ENCODE peak calls at places on chromosome 20, in seven cellular contexts. One of them, this sample, is unnamed.

GRCh38 chr20:23433628-23434027 is 5.9 kb upstream of the CSTL1 start:
- DNase-seq in HCT116: no peak
- DNase-seq in fibroblast of villous mesenchyme: no peak
- DNase-seq in hepatocyte: no peak
- DNase-seq in A549: no peak
- DNase-seq in neural progenitor cell: no peak
- DNase-seq in body of pancreas: no peak
- DNase-seq in this sample: no peak

GRCh38 chr20:43229696-43230095 is 40.0 kb upstream of the PTPRT start:
- DNase-seq in neural progenitor cell: no peak
- DNase-seq in A549: no peak
- DNase-seq in HCT116: no peak
- DNase-seq in fibroblast of villous mesenchyme: no peak
- DNase-seq in hepatocyte: no peak
- DNase-seq in body of pancreas: no peak
- DNase-seq in this sample: no peak

GRCh38 chr20:18324596-18325089 is 36.3 kb downstream of the ZNF133 start:
- DNase-seq in A549: no peak
- DNase-seq in hepatocyte: no peak
- DNase-seq in HCT116: no peak
- DNase-seq in fibroblast of villous mesenchyme: no peak
- DNase-seq in neural progenitor cell: no peak
- DNase-seq in body of pancreas: no peak
- DNase-seq in this sample: no peak

GRCh38 chr20:25356294-25356933 is 34.2 kb downstream of the ABHD12 start:
- DNase-seq in body of pancreas: peak
- DNase-seq in A549: no peak
- DNase-seq in fibroblast of villous mesenchyme: no peak
- DNase-seq in HCT116: no peak
- DNase-seq in neural progenitor cell: peak
- DNase-seq in hepatocyte: no peak
- DNase-seq in this sample: no peak

GRCh38 chr20:11373391-11373790 is 544.3 kb upstream of the BTBD3 start:
- DNase-seq in HCT116: no peak
- DNase-seq in body of pancreas: no peak
- DNase-seq in fibroblast of villous mesenchyme: no peak
- DNase-seq in hepatocyte: peak
- DNase-seq in A549: no peak
- DNase-seq in neural progenitor cell: no peak
- DNase-seq in this sample: peak

GRCh38 chr20:63625771-63626423 is 1.0 kb downstream of the GMEB2 start:
- DNase-seq in hepatocyte: peak
- DNase-seq in A549: no peak
- DNase-seq in body of pancreas: no peak
- DNase-seq in fibroblast of villous mesenchyme: peak
- DNase-seq in neural progenitor cell: peak
- DNase-seq in HCT116: no peak
- DNase-seq in this sample: peak

GRCh38 chr20:6613280-6613861 is 154.1 kb upstream of the BMP2 start:
- DNase-seq in body of pancreas: no peak
- DNase-seq in fibroblast of villous mesenchyme: no peak
- DNase-seq in A549: no peak
- DNase-seq in neural progenitor cell: no peak
- DNase-seq in HCT116: no peak
- DNase-seq in hepatocyte: no peak
- DNase-seq in this sample: no peak

GRCh38 chr20:49568491-49569151 is 684 bp upstream of the PTGIS start:
- DNase-seq in hepatocyte: peak
- DNase-seq in HCT116: no peak
- DNase-seq in A549: no peak
- DNase-seq in body of pancreas: no peak
- DNase-seq in neural progenitor cell: peak
- DNase-seq in fibroblast of villous mesenchyme: peak
- DNase-seq in this sample: peak

GRCh38 chr20:16392346-16392745 is 180.9 kb downstream of the KIF16B start:
- DNase-seq in body of pancreas: no peak
- DNase-seq in fibroblast of villous mesenchyme: no peak
- DNase-seq in neural progenitor cell: no peak
- DNase-seq in A549: no peak
- DNase-seq in HCT116: no peak
- DNase-seq in hepatocyte: no peak
- DNase-seq in this sample: no peak

GRCh38 chr20:51221791-51222408 is 199.0 kb upstream of the KCNG1 start:
- DNase-seq in neural progenitor cell: peak
- DNase-seq in HCT116: peak
- DNase-seq in A549: no peak
- DNase-seq in body of pancreas: no peak
- DNase-seq in hepatocyte: peak
- DNase-seq in fibroblast of villous mesenchyme: peak
- DNase-seq in this sample: peak

GRCh38 chr20:24745206-24745605 is 203.9 kb upstream of the CST7 start:
- DNase-seq in fibroblast of villous mesenchyme: no peak
- DNase-seq in A549: no peak
- DNase-seq in HCT116: no peak
- DNase-seq in body of pancreas: no peak
- DNase-seq in neural progenitor cell: no peak
- DNase-seq in hepatocyte: no peak
- DNase-seq in this sample: no peak

DNA sequence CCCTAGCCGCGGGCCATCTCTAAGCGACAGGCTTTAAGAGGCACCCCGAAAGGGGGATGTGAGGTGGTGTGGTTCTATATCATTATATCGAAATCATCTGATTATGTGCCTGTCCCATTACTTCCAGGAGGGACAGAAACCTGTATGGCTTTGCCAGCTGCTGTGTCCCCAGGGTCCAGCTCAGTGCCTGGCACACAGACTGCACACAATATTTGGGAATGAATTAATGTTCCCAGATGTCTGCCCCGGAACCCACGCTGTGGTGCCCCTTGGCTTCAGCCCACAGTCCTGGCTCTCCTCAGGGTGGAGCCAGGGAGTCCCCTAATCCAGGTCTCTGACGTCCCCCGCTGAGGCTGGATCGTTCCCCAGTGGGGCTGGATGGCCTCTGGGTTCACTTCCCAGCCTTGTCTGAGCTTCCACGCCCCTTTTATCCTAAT is 8.9 kb upstream of the AHCY start:
- DNase-seq in fibroblast of villous mesenchyme: no peak
- DNase-seq in HCT116: no peak
- DNase-seq in hepatocyte: peak
- DNase-seq in body of pancreas: no peak
- DNase-seq in A549: no peak
- DNase-seq in neural progenitor cell: peak
- DNase-seq in this sample: no peak
- H3K4me3 ChIP-seq in fibroblast of villous mesenchyme: no peak
- H3K4me3 ChIP-seq in HCT116: peak
- H3K4me3 ChIP-seq in hepatocyte: no peak
- H3K4me3 ChIP-seq in body of pancreas: no peak
- H3K4me3 ChIP-seq in A549: peak
- H3K4me3 ChIP-seq in neural progenitor cell: peak
- H3K4me3 ChIP-seq in this sample: no peak

GRCh38 chr20:2872304-2873009 is 824 bp upstream of the PTPRA start:
- DNase-seq in fibroblast of villous mesenchyme: peak
- DNase-seq in body of pancreas: peak
- DNase-seq in hepatocyte: peak
- DNase-seq in neural progenitor cell: peak
- DNase-seq in HCT116: no peak
- DNase-seq in A549: peak
- DNase-seq in this sample: peak
- TF ChIP-seq CTCF in fibroblast of villous mesenchyme: peak
- TF ChIP-seq CTCF in body of pancreas: peak
- TF ChIP-seq CTCF in hepatocyte: peak
- TF ChIP-seq CTCF in neural progenitor cell: peak
- TF ChIP-seq CTCF in HCT116: no peak
- TF ChIP-seq CTCF in A549: peak
- TF ChIP-seq CTCF in this sample: peak

DNA sequence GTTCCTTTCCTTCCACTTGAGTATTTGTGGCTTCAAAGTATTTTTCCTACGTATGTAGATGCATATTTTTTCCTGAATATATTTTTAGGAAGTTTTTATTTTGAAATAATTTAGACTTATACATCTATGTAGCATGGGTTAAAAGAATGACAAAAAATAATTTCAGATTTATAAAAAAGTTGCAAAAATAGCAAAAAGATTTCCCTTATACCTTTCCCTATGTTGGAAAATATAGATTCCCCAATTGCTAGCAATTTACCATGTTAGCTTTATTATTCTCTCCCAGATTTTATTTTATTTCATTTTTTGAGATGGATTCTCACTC is 69.8 kb downstream of the SCAND1 start:
- DNase-seq in A549: no peak
- DNase-seq in hepatocyte: no peak
- DNase-seq in neural progenitor cell: no peak
- DNase-seq in fibroblast of villous mesenchyme: no peak
- DNase-seq in HCT116: no peak
- DNase-seq in body of pancreas: no peak
- DNase-seq in this sample: no peak
- H3K4me3 ChIP-seq in A549: peak
- H3K4me3 ChIP-seq in hepatocyte: no peak
- H3K4me3 ChIP-seq in neural progenitor cell: no peak
- H3K4me3 ChIP-seq in fibroblast of villous mesenchyme: peak
- H3K4me3 ChIP-seq in HCT116: peak
- H3K4me3 ChIP-seq in body of pancreas: no peak
- H3K4me3 ChIP-seq in this sample: peak

GRCh38 chr20:1881240-1881835 is 13.9 kb upstream of the SIRPA start:
- DNase-seq in neural progenitor cell: no peak
- DNase-seq in HCT116: no peak
- DNase-seq in hepatocyte: no peak
- DNase-seq in A549: no peak
- DNase-seq in body of pancreas: peak
- DNase-seq in fibroblast of villous mesenchyme: no peak
- DNase-seq in this sample: no peak
- TF ChIP-seq CTCF in neural progenitor cell: no peak
- TF ChIP-seq CTCF in HCT116: no peak
- TF ChIP-seq CTCF in hepatocyte: no peak
- TF ChIP-seq CTCF in A549: no peak
- TF ChIP-seq CTCF in body of pancreas: peak
- TF ChIP-seq CTCF in fibroblast of villous mesenchyme: no peak
- TF ChIP-seq CTCF in this sample: no peak

DNA sequence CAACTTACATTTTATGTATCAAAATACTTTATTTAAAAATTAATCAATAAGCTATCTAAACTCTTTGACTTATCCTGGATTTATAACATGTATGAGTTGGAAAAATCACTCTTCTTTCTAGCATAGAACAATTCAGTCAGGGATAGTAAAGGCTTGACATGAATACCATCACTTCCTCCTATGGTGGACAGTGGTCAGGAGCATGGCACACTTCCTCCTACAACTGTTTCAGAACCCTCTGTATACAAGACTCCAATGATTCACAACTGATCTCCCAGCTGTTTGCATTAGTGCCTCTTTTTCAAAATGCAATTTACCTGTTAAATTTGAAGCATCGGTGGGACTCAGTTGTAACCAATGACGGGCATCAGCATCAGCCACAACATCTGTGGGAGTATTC is 129.7 kb downstream of the RALGAPA2 start:
- DNase-seq in fibroblast of villous mesenchyme: no peak
- DNase-seq in A549: no peak
- DNase-seq in HCT116: no peak
- DNase-seq in neural progenitor cell: no peak
- DNase-seq in body of pancreas: no peak
- DNase-seq in hepatocyte: no peak
- DNase-seq in this sample: no peak
- H3K4me3 ChIP-seq in fibroblast of villous mesenchyme: no peak
- H3K4me3 ChIP-seq in A549: no peak
- H3K4me3 ChIP-seq in HCT116: no peak
- H3K4me3 ChIP-seq in neural progenitor cell: no peak
- H3K4me3 ChIP-seq in body of pancreas: no peak
- H3K4me3 ChIP-seq in hepatocyte: no peak
- H3K4me3 ChIP-seq in this sample: no peak

DNA sequence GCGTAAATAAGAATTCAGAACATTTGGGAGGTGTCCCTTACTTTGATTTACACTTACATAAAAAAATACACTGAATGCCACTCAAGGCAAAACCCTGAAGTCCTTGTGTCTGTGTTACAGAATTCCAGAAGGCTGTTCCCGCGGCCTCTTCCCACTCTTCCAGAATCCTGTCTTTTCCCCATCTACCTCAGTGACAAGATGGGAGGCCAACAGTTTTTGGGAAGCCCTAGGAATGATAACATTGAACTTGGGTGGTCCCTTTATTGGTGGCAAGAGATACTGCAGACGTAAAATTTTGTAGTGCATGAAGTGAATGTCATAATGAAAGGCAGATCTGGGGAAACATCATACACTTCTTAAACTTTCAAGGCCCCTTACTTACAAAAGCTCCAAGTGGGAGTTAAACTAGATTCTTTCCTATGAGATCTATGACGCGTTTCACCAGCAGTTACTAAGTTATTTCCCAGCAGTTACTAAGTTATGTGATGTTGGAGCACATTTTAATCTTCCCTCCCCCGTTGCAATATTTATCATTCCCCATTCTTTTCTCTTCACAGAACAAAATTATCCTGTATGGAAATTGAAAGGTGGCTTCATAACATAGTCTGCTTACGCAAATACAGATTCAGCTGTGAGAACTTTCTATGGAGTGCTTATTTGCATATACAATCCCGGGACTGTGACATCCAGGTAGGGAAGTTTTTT is 79.5 kb downstream of the BCAS1 start:
- DNase-seq in neural progenitor cell: no peak
- DNase-seq in fibroblast of villous mesenchyme: no peak
- DNase-seq in body of pancreas: no peak
- DNase-seq in HCT116: no peak
- DNase-seq in A549: no peak
- DNase-seq in hepatocyte: no peak
- DNase-seq in this sample: peak
- TF ChIP-seq CTCF in neural progenitor cell: no peak
- TF ChIP-seq CTCF in fibroblast of villous mesenchyme: no peak
- TF ChIP-seq CTCF in body of pancreas: no peak
- TF ChIP-seq CTCF in HCT116: no peak
- TF ChIP-seq CTCF in A549: no peak
- TF ChIP-seq CTCF in hepatocyte: no peak
- TF ChIP-seq CTCF in this sample: no peak

This sample was measured in fibroblast of pulmonary artery.